ENCODE peak calls at places on chromosomes 3 and 15, in ten cellular contexts. G is activated B cell treated with CpG ODN at 0.5 μM for 24 hours; L is non-pigmented ciliary epithelial cell; W is IMR-90; X is endodermal cell; D is GM23248; C is H4; S is stimulated activated naive CD8-positive, alpha-beta T cell treated with anti-CD3 and anti-CD28 coated beads, Interleukin-15, amount 100 ng/mL, for 72 hours; R is CD4-positive, alpha-beta T cell; Z is LHCN-M2. A is an unnamed sample.
A peak's percentile ranks its signal among the peaks of the same experiment; 100 is the strongest.

GRCh38 chr15:62877276-62877857 is 165.2 kb upstream of the TPM1 start:
- DNase-seq in G (no peak), C (no peak), S (no peak), R (no peak), L (no peak), D (no peak), Z (no peak), X (peak; percentile 42), W (no peak), A (no peak)

GRCh38 chr3:17088602-17089313 is 204.0 kb downstream of the PLCL2 start:
- DNase-seq in R (no peak), D (no peak), W (no peak), X (no peak), G (no peak), L (no peak), C (no peak), Z (no peak), S (peak; percentile 9), A (no peak)

GRCh38 chr3:197209366-197210260 is 88.8 kb downstream of the DLG1 start:
- DNase-seq in C (no peak), W (no peak), L (no peak), S (no peak), D (no peak), R (no peak), X (no peak), Z (peak; percentile 20), G (no peak), A (no peak)

GRCh38 chr3:171876651-171877272 is 33.6 kb downstream of the TMEM212 start:
- DNase-seq in X (no peak), S (no peak), Z (peak; percentile 70), R (no peak), L (peak; percentile 93), W (peak; percentile 94), D (peak; percentile 92), G (no peak), C (peak; percentile 78), A (no peak)

GRCh38 chr3:154979327-154979726 is 100.8 kb upstream of the MME start:
- DNase-seq in C (no peak), W (no peak), S (no peak), G (no peak), X (no peak), D (no peak), R (no peak), Z (no peak), L (no peak), A (no peak)

GRCh38 chr3:108093616-108094015 is 2.8 kb upstream of the CD47 start:
- DNase-seq in Z (no peak), L (no peak), G (no peak), X (no peak), D (no peak), S (no peak), C (no peak), R (no peak), W (no peak), A (no peak)

GRCh38 chr15:61518191-61518950 is 289.3 kb upstream of the RORA start:
- DNase-seq in C (no peak), G (no peak), S (no peak), D (no peak), L (no peak), Z (no peak), X (peak; percentile 66), W (peak; percentile 2), R (no peak), A (no peak)

GRCh38 chr3:57852896-57853295 is 96.8 kb downstream of the SLMAP start:
- DNase-seq in C (peak; percentile 5), R (no peak), D (peak; percentile 54), W (peak; percentile 55), Z (peak; percentile 20), G (no peak), X (no peak), L (no peak), S (no peak), A (peak; percentile 5)

GRCh38 chr3:129184396-129184656 is 630 bp upstream of the CNBP start:
- DNase-seq in W (no peak), C (no peak), X (no peak), D (peak; percentile 46), S (no peak), L (no peak), R (no peak), Z (peak; percentile 21), G (no peak), A (no peak)

GRCh38 chr15:58477228-58477627 is 45.4 kb downstream of the LIPC start:
- DNase-seq in D (no peak), C (no peak), R (no peak), W (no peak), L (no peak), G (no peak), S (no peak), Z (no peak), X (no peak), A (peak; percentile 12)